ENCODE peak calls at places on chromosomes 4 and X, in five cellular contexts. D is HCEC 1CT; X is central memory CD4-positive, alpha-beta T cell; M is H54; U is SW480. O is an unnamed sample.

GRCh38 chr4:136934601-136935000 is 597.7 kb downstream of the PCDH18 start:
- DNase-seq in D (no peak), X (no peak), M (no peak), U (no peak), O (no peak)

GRCh38 chrX:13994681-13995080 is 35.0 kb downstream of the GEMIN8 start:
- DNase-seq in D (no peak), X (no peak), M (no peak), U (no peak), O (no peak)

GRCh38 chrX:350534-351321 is 32.1 kb upstream of the GTPBP6 start:
- DNase-seq in D (no peak), X (no peak), M (no peak), U (no peak), O (no peak)

GRCh38 chrX:77768787-77769186 is 17.2 kb downstream of the ATRX start:
- DNase-seq in D (no peak), X (peak), M (no peak), U (no peak), O (no peak)

GRCh38 chr4:48967626-48968025 is 18.4 kb upstream of the CWH43 start:
- DNase-seq in D (peak), X (no peak), M (no peak), U (no peak), O (no peak)

GRCh38 chrX:71679575-71680207 is 12.3 kb downstream of the LOC101059915 start:
- DNase-seq in D (no peak), X (no peak), M (no peak), U (no peak), O (no peak)

GRCh38 chr4:1503583-1504471 is 97.6 kb upstream of the NKX1-1 start:
- DNase-seq in D (no peak), X (no peak), M (no peak), U (no peak), O (no peak)

GRCh38 chr4:148795156-148795864 is 353.1 kb upstream of the NR3C2 start:
- DNase-seq in D (no peak), X (no peak), M (no peak), U (peak), O (peak)

GRCh38 chr4:18795794-18796193 is 774.2 kb upstream of the LCORL start:
- DNase-seq in D (no peak), X (no peak), M (no peak), U (no peak), O (no peak)

GRCh38 chr4:70838972-70839536 is 636 bp downstream of the GRSF1 start:
- DNase-seq in D (peak), X (peak), M (peak), U (peak), O (no peak)

GRCh38 chrX:11792461-11793421 is 34.7 kb downstream of the MSL3 start:
- DNase-seq in D (no peak), X (peak), M (no peak), U (no peak), O (no peak)

GRCh38 chr4:177596035-177596434 is 153.8 kb upstream of the AGA start:
- DNase-seq in D (peak), X (no peak), M (peak), U (peak), O (peak)

GRCh38 chr4:142095886-142096605 is 459.7 kb downstream of the IL15 start:
- DNase-seq in D (peak), X (no peak), M (peak), U (peak), O (peak)

GRCh38 chrX:8147216-8147615 is 23.9 kb downstream of the VCX2 start:
- DNase-seq in D (no peak), X (no peak), M (no peak), U (no peak), O (peak)

GRCh38 chrX:103157511-103158316 is 57.2 kb upstream of the BEX4 start:
- DNase-seq in D (peak), X (no peak), M (no peak), U (peak), O (no peak)

GRCh38 chr4:78784255-78784654 is 8.1 kb downstream of the BMP2K start:
- DNase-seq in D (peak), X (no peak), M (no peak), U (no peak), O (no peak)

GRCh38 chr4:3062466-3062865 is 11.9 kb downstream of the HTT-AS start:
- DNase-seq in D (no peak), X (no peak), M (no peak), U (no peak), O (no peak)

GRCh38 chr4:185110375-185110823 is 32.7 kb upstream of the SLC25A4 start:
- DNase-seq in D (no peak), X (no peak), M (no peak), U (no peak), O (no peak)

GRCh38 chrX:153780678-153781427 is at the start of gene SRPK3:
- DNase-seq in D (no peak), X (no peak), M (no peak), U (no peak), O (no peak)

GRCh38 chr4:145171919-145172318 is 8.5 kb downstream of the OTUD4 start:
- DNase-seq in D (no peak), X (no peak), M (no peak), U (no peak), O (no peak)